ENCODE peak calls at places on chromosomes 11 and 22, in seven cellular contexts. One of them, this sample, is unnamed.

GRCh38 chr11:106281455-106282173 is 204.2 kb downstream of the AASDHPPT start:
- DNase-seq in fibroblast of lung: peak; percentile 51
- DNase-seq in effector memory CD4-positive, alpha-beta T cell: no peak
- DNase-seq in Peyer's patch: no peak
- DNase-seq in coronary artery: no peak
- DNase-seq in CD4-positive, alpha-beta T cell: no peak
- DNase-seq in body of pancreas: no peak
- DNase-seq in this sample: peak; percentile 46

GRCh38 chr11:5690736-5691135 is 1.1 kb downstream of the TRIM22 start:
- DNase-seq in fibroblast of lung: peak; percentile 34
- DNase-seq in effector memory CD4-positive, alpha-beta T cell: no peak
- DNase-seq in Peyer's patch: no peak
- DNase-seq in coronary artery: peak; percentile 76
- DNase-seq in CD4-positive, alpha-beta T cell: no peak
- DNase-seq in body of pancreas: no peak
- DNase-seq in this sample: no peak

GRCh38 chr11:12173111-12173510 is 62.7 kb downstream of the MICAL2 start:
- DNase-seq in fibroblast of lung: no peak
- DNase-seq in effector memory CD4-positive, alpha-beta T cell: no peak
- DNase-seq in Peyer's patch: no peak
- DNase-seq in coronary artery: no peak
- DNase-seq in CD4-positive, alpha-beta T cell: no peak
- DNase-seq in body of pancreas: no peak
- DNase-seq in this sample: no peak

GRCh38 chr22:26502688-26503561 is 9.3 kb downstream of the TFIP11 start:
- DNase-seq in fibroblast of lung: peak; percentile 57
- DNase-seq in effector memory CD4-positive, alpha-beta T cell: peak; percentile 39
- DNase-seq in Peyer's patch: peak; percentile 60
- DNase-seq in coronary artery: no peak
- DNase-seq in CD4-positive, alpha-beta T cell: peak; percentile 44
- DNase-seq in body of pancreas: no peak
- DNase-seq in this sample: no peak

GRCh38 chr11:61331636-61332035 is 1.3 kb downstream of the DDB1 start:
- DNase-seq in fibroblast of lung: no peak
- DNase-seq in effector memory CD4-positive, alpha-beta T cell: no peak
- DNase-seq in Peyer's patch: no peak
- DNase-seq in coronary artery: no peak
- DNase-seq in CD4-positive, alpha-beta T cell: no peak
- DNase-seq in body of pancreas: no peak
- DNase-seq in this sample: no peak

GRCh38 chr11:67561971-67562560 is 21.5 kb upstream of the GSTP1 start:
- DNase-seq in fibroblast of lung: no peak
- DNase-seq in effector memory CD4-positive, alpha-beta T cell: no peak
- DNase-seq in Peyer's patch: no peak
- DNase-seq in coronary artery: no peak
- DNase-seq in CD4-positive, alpha-beta T cell: no peak
- DNase-seq in body of pancreas: no peak
- DNase-seq in this sample: no peak

GRCh38 chr11:132142102-132142501 is 771.7 kb downstream of the NTM start:
- DNase-seq in fibroblast of lung: no peak
- DNase-seq in effector memory CD4-positive, alpha-beta T cell: no peak
- DNase-seq in Peyer's patch: no peak
- DNase-seq in coronary artery: no peak
- DNase-seq in CD4-positive, alpha-beta T cell: no peak
- DNase-seq in body of pancreas: no peak
- DNase-seq in this sample: peak; percentile 15

GRCh38 chr22:25407859-25408229 is 156.6 kb upstream of the GRK3 start:
- DNase-seq in fibroblast of lung: no peak
- DNase-seq in effector memory CD4-positive, alpha-beta T cell: no peak
- DNase-seq in Peyer's patch: no peak
- DNase-seq in coronary artery: no peak
- DNase-seq in CD4-positive, alpha-beta T cell: no peak
- DNase-seq in body of pancreas: no peak
- DNase-seq in this sample: no peak

GRCh38 chr11:27401760-27402316 is 38.8 kb upstream of the CCDC34 start:
- DNase-seq in fibroblast of lung: no peak
- DNase-seq in effector memory CD4-positive, alpha-beta T cell: no peak
- DNase-seq in Peyer's patch: no peak
- DNase-seq in coronary artery: no peak
- DNase-seq in CD4-positive, alpha-beta T cell: no peak
- DNase-seq in body of pancreas: peak; percentile 29
- DNase-seq in this sample: no peak

GRCh38 chr11:29518389-29519174 is 498.2 kb downstream of the KCNA4 start:
- DNase-seq in fibroblast of lung: no peak
- DNase-seq in effector memory CD4-positive, alpha-beta T cell: no peak
- DNase-seq in Peyer's patch: no peak
- DNase-seq in coronary artery: no peak
- DNase-seq in CD4-positive, alpha-beta T cell: no peak
- DNase-seq in body of pancreas: no peak
- DNase-seq in this sample: no peak

DNA sequence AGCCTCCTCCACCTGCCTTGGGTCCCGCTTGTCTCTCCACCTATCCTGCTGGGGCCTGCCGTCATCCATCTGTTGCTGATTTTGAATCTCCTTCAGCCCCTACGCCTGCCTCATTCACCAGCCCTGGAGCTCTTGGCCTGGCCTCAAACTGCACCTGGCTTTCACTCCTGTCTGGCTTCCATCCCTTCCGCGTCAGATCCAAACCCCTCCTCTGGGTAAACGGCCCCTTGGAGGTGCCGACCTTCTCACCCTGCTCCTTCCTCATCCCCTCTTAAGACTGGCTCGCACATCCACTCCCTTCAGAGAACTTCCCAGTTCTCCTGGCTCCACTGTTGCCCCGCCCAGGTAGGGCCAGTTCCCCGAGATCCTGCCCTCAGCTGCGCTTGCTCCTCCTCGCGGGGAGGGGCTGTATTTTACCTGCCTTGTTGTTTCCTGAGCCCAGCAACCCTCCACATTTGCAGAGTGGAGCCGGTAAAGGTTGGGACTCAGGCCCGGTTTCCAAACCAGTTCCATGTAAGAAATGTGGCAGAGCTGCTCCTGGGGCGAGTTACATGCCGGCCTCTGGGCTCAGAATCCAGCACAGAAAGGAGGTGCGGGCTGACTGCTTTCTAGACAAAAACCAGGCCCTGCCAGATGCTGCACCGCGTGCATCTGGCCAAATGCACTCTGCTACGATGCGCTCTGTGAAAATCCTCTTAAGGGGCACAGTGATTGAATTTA is 13.9 kb upstream of the SHANK2 start:
- DNase-seq in fibroblast of lung: no peak
- DNase-seq in effector memory CD4-positive, alpha-beta T cell: no peak
- DNase-seq in Peyer's patch: no peak
- DNase-seq in coronary artery: no peak
- DNase-seq in CD4-positive, alpha-beta T cell: no peak
- DNase-seq in body of pancreas: no peak
- DNase-seq in this sample: no peak
- H3K27ac ChIP-seq in fibroblast of lung: no peak overlapping the region
- H3K27ac ChIP-seq in effector memory CD4-positive, alpha-beta T cell: no peak overlapping the region
- H3K27ac ChIP-seq in Peyer's patch: no peak overlapping the region
- H3K27ac ChIP-seq in coronary artery: no peak overlapping the region
- H3K27ac ChIP-seq in CD4-positive, alpha-beta T cell: no peak overlapping the region
- H3K27ac ChIP-seq in body of pancreas: no peak overlapping the region
- H3K27ac ChIP-seq in this sample: no peak overlapping the region

GRCh38 chr11:128522943-128523518 is 64.3 kb downstream of the ETS1 start:
- DNase-seq in fibroblast of lung: no peak
- DNase-seq in effector memory CD4-positive, alpha-beta T cell: peak; percentile 61
- DNase-seq in Peyer's patch: no peak
- DNase-seq in coronary artery: no peak
- DNase-seq in CD4-positive, alpha-beta T cell: peak; percentile 52
- DNase-seq in body of pancreas: no peak
- DNase-seq in this sample: no peak
- H3K27ac ChIP-seq in fibroblast of lung: peak overlapping the region; percentile 99
- H3K27ac ChIP-seq in effector memory CD4-positive, alpha-beta T cell: peak overlapping the region; percentile 93
- H3K27ac ChIP-seq in Peyer's patch: peak overlapping the region; percentile 97
- H3K27ac ChIP-seq in coronary artery: peak overlapping the region; percentile 94
- H3K27ac ChIP-seq in CD4-positive, alpha-beta T cell: peak overlapping the region; percentile 96
- H3K27ac ChIP-seq in body of pancreas: peak overlapping the region; percentile 87
- H3K27ac ChIP-seq in this sample: peak overlapping the region; percentile 91

DNA sequence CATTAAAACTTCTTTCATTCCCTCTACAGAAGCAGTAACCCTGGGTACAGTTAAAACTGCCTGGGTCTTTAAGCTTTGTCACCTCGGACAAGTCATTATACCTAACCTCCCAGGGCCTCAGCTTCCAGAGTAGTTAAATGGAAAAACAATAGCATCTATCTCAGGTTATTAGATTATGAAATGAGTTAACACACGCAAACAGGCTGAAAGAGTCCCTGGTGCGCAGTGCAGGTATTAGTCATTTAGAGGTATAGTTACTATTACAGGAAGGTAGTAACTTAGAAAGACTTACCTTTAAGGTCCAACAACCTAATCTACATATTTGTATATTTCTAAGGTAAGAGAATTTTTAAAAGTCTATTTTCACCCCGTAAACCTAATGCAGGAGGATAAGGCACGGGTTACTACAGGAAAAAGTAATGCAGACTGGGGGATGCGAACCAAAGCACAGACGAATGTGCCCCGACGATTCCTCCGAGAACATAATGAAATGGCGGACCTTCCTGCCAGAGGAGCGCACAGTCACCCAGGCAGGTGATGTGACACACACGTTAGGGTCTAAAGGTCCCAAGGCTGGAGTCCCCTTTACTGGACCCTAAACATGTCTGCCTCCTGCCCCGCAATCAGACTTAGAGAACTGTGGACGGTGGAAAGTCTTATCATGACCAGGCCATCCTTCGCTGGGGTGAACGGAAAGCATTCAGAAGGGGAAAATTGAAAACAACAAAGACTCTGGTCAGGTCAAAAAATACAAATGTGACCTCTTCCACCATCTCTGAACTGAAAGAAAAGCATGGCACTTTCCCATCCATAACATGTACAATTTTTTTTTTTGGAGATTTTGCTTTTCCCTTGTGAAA is 1.3 kb downstream of the NAP1L4 start:
- DNase-seq in fibroblast of lung: no peak
- DNase-seq in effector memory CD4-positive, alpha-beta T cell: no peak
- DNase-seq in Peyer's patch: peak; percentile 26
- DNase-seq in coronary artery: peak; percentile 46
- DNase-seq in CD4-positive, alpha-beta T cell: peak; percentile 31
- DNase-seq in body of pancreas: peak; percentile 33
- DNase-seq in this sample: no peak
- H3K27ac ChIP-seq in fibroblast of lung: peak overlapping the region; percentile 75
- H3K27ac ChIP-seq in effector memory CD4-positive, alpha-beta T cell: peak overlapping the region; percentile 81
- H3K27ac ChIP-seq in Peyer's patch: peak overlapping the region; percentile 99
- H3K27ac ChIP-seq in coronary artery: peak overlapping the region; percentile 94
- H3K27ac ChIP-seq in CD4-positive, alpha-beta T cell: peak overlapping the region; percentile 73
- H3K27ac ChIP-seq in body of pancreas: peak overlapping the region; percentile 91
- H3K27ac ChIP-seq in this sample: peak overlapping the region; percentile 87

GRCh38 chr11:95068549-95068948 is 1.8 kb downstream of the SRSF8 start:
- DNase-seq in fibroblast of lung: peak; percentile 94
- DNase-seq in effector memory CD4-positive, alpha-beta T cell: peak; percentile 60
- DNase-seq in Peyer's patch: peak; percentile 91
- DNase-seq in coronary artery: peak; percentile 89
- DNase-seq in CD4-positive, alpha-beta T cell: peak; percentile 66
- DNase-seq in body of pancreas: peak; percentile 85
- DNase-seq in this sample: no peak
- H3K27ac ChIP-seq in fibroblast of lung: peak overlapping the region; percentile 82
- H3K27ac ChIP-seq in effector memory CD4-positive, alpha-beta T cell: peak overlapping the region; percentile 80
- H3K27ac ChIP-seq in Peyer's patch: peak overlapping the region; percentile 96
- H3K27ac ChIP-seq in coronary artery: peak overlapping the region; percentile 99
- H3K27ac ChIP-seq in CD4-positive, alpha-beta T cell: peak overlapping the region; percentile 87
- H3K27ac ChIP-seq in body of pancreas: peak overlapping the region; percentile 96
- H3K27ac ChIP-seq in this sample: peak overlapping the region; percentile 90

DNA sequence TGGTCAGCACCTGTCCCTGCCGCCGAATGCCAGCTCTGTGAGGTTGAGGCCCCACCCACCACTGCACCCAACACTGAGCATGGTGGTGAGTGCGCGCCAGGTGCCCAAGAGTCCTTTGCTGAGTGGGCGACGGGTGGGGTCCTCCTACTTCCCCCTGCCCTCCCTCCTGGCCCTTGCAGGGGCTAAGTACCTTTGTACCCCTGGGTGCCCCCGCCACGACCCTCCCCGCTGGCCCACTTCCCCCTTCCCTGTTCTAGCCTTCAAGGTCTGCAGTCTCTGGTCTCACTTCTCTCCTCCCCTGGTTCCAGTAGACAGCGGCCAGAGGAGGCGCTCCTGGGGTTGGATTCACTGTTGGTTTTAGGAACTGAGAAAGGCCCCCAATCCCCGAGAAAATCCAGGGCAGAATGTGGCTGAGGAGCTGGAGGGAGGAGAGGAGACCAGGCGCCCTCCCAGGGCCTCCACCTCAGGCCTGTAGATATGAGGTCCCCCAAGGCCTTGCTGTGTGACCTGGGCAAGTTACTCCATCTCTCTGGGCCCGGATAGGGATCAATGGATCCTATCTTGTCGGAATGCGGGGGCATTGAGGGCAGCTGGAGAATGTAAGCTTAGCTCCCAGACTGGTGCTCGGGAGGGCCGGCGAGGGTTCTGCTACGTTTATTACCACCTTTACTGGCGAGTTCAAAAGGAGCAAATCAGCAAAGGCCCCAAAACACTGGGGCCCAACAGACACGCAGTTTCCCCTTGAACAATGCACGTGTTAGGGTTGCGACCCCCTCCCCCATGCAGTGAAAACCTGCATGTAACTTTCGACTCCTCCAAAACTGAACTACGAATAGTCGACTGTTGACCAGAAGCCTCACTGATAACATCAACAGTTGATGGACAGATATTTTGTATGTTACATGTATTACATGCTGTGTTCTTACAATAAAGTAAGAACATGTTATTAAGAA is 31.9 kb upstream of the SMIM38 start:
- DNase-seq in fibroblast of lung: no peak
- DNase-seq in effector memory CD4-positive, alpha-beta T cell: no peak
- DNase-seq in Peyer's patch: no peak
- DNase-seq in coronary artery: no peak
- DNase-seq in CD4-positive, alpha-beta T cell: no peak
- DNase-seq in body of pancreas: peak; percentile 22
- DNase-seq in this sample: no peak
- H3K27ac ChIP-seq in fibroblast of lung: no peak overlapping the region
- H3K27ac ChIP-seq in effector memory CD4-positive, alpha-beta T cell: peak overlapping the region; percentile 34
- H3K27ac ChIP-seq in Peyer's patch: peak overlapping the region; percentile 51
- H3K27ac ChIP-seq in coronary artery: no peak overlapping the region
- H3K27ac ChIP-seq in CD4-positive, alpha-beta T cell: peak overlapping the region; percentile 45
- H3K27ac ChIP-seq in body of pancreas: peak overlapping the region; percentile 80
- H3K27ac ChIP-seq in this sample: no peak overlapping the region

DNA sequence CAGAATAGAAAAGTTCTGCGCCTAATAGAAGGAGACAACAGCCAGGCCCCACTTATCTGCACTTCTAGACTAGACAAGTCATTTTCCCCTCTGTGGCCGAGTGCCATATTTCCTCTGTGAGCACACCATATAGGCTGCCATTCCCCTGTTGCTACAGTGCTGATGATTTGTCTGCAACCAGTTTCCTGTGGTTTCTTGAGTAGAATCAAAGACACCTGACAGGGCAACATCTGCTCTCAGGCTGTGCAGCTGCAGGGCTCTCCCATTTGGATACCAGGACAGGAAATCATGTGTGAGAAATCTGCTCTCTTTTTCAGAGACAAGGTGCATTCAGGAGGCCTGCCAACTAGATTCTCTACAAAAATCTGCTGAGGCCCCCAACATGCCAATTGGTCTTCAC is 879.3 kb downstream of the DLG2 start:
- DNase-seq in fibroblast of lung: no peak
- DNase-seq in effector memory CD4-positive, alpha-beta T cell: no peak
- DNase-seq in Peyer's patch: no peak
- DNase-seq in coronary artery: no peak
- DNase-seq in CD4-positive, alpha-beta T cell: no peak
- DNase-seq in body of pancreas: no peak
- DNase-seq in this sample: no peak
- H3K27ac ChIP-seq in fibroblast of lung: no peak overlapping the region
- H3K27ac ChIP-seq in effector memory CD4-positive, alpha-beta T cell: no peak overlapping the region
- H3K27ac ChIP-seq in Peyer's patch: no peak overlapping the region
- H3K27ac ChIP-seq in coronary artery: no peak overlapping the region
- H3K27ac ChIP-seq in CD4-positive, alpha-beta T cell: no peak overlapping the region
- H3K27ac ChIP-seq in body of pancreas: no peak overlapping the region
- H3K27ac ChIP-seq in this sample: no peak overlapping the region

GRCh38 chr22:44146088-44146861 is 34.5 kb upstream of the PARVG start:
- DNase-seq in fibroblast of lung: no peak
- DNase-seq in effector memory CD4-positive, alpha-beta T cell: no peak
- DNase-seq in Peyer's patch: no peak
- DNase-seq in coronary artery: no peak
- DNase-seq in CD4-positive, alpha-beta T cell: no peak
- DNase-seq in body of pancreas: no peak
- DNase-seq in this sample: no peak
- H3K27ac ChIP-seq in fibroblast of lung: no peak overlapping the region
- H3K27ac ChIP-seq in effector memory CD4-positive, alpha-beta T cell: no peak overlapping the region
- H3K27ac ChIP-seq in Peyer's patch: no peak overlapping the region
- H3K27ac ChIP-seq in coronary artery: no peak overlapping the region
- H3K27ac ChIP-seq in CD4-positive, alpha-beta T cell: no peak overlapping the region
- H3K27ac ChIP-seq in body of pancreas: no peak overlapping the region
- H3K27ac ChIP-seq in this sample: no peak overlapping the region